ENCODE peak calls at places on chromosome 14, in eight cellular contexts. One of them, this sample, is unnamed.

GRCh38 chr14:39668449-39668848 is 236.2 kb upstream of the FBXO33 start:
- DNase-seq in pancreas: no peak
- DNase-seq in HepG2: no peak
- DNase-seq in colonic mucosa: no peak
- DNase-seq in nephron progenitor cell: no peak
- DNase-seq in foreskin fibroblast: no peak
- DNase-seq in GM13977: no peak
- DNase-seq in WTC11: no peak
- DNase-seq in this sample: no peak

GRCh38 chr14:49586673-49587460 is 687 bp upstream of the RPS29 start:
- DNase-seq in nephron progenitor cell: peak
- DNase-seq in HepG2: peak
- DNase-seq in colonic mucosa: peak
- DNase-seq in GM13977: peak
- DNase-seq in WTC11: peak
- DNase-seq in pancreas: peak
- DNase-seq in foreskin fibroblast: peak
- DNase-seq in this sample: no peak

GRCh38 chr14:64807588-64807987 is 72.1 kb downstream of the SPTB start:
- DNase-seq in colonic mucosa: no peak
- DNase-seq in foreskin fibroblast: no peak
- DNase-seq in HepG2: no peak
- DNase-seq in nephron progenitor cell: no peak
- DNase-seq in pancreas: no peak
- DNase-seq in GM13977: no peak
- DNase-seq in WTC11: no peak
- DNase-seq in this sample: no peak

GRCh38 chr14:20440882-20441281 is 4.9 kb upstream of the KLHL33 start:
- DNase-seq in HepG2: no peak
- DNase-seq in pancreas: no peak
- DNase-seq in colonic mucosa: no peak
- DNase-seq in WTC11: no peak
- DNase-seq in GM13977: peak
- DNase-seq in foreskin fibroblast: no peak
- DNase-seq in nephron progenitor cell: no peak
- DNase-seq in this sample: no peak

GRCh38 chr14:21514341-21514740 is 3.2 kb upstream of the METTL3 start:
- DNase-seq in GM13977: no peak
- DNase-seq in nephron progenitor cell: no peak
- DNase-seq in WTC11: no peak
- DNase-seq in foreskin fibroblast: no peak
- DNase-seq in pancreas: no peak
- DNase-seq in HepG2: no peak
- DNase-seq in colonic mucosa: no peak
- DNase-seq in this sample: no peak

GRCh38 chr14:60317609-60318008 is 68.6 kb downstream of the PPM1A start:
- DNase-seq in pancreas: no peak
- DNase-seq in GM13977: no peak
- DNase-seq in nephron progenitor cell: no peak
- DNase-seq in WTC11: no peak
- DNase-seq in foreskin fibroblast: no peak
- DNase-seq in colonic mucosa: no peak
- DNase-seq in HepG2: no peak
- DNase-seq in this sample: no peak

GRCh38 chr14:75543258-75543657 is 21.0 kb downstream of the BATF start:
- DNase-seq in nephron progenitor cell: no peak
- DNase-seq in WTC11: no peak
- DNase-seq in HepG2: no peak
- DNase-seq in foreskin fibroblast: no peak
- DNase-seq in colonic mucosa: no peak
- DNase-seq in GM13977: no peak
- DNase-seq in pancreas: no peak
- DNase-seq in this sample: no peak

GRCh38 chr14:104432611-104433231 is 146.8 kb upstream of the C14orf180 start:
- DNase-seq in WTC11: peak
- DNase-seq in nephron progenitor cell: no peak
- DNase-seq in GM13977: no peak
- DNase-seq in foreskin fibroblast: no peak
- DNase-seq in colonic mucosa: no peak
- DNase-seq in pancreas: no peak
- DNase-seq in HepG2: no peak
- DNase-seq in this sample: peak

GRCh38 chr14:95313707-95314106 is 6.0 kb downstream of the CLMN start:
- DNase-seq in colonic mucosa: peak
- DNase-seq in nephron progenitor cell: no peak
- DNase-seq in pancreas: peak
- DNase-seq in foreskin fibroblast: peak
- DNase-seq in GM13977: no peak
- DNase-seq in WTC11: no peak
- DNase-seq in HepG2: peak
- DNase-seq in this sample: peak

GRCh38 chr14:98623806-98624430 is 648.1 kb downstream of the BCL11B start:
- DNase-seq in nephron progenitor cell: no peak
- DNase-seq in GM13977: no peak
- DNase-seq in pancreas: no peak
- DNase-seq in WTC11: no peak
- DNase-seq in colonic mucosa: no peak
- DNase-seq in HepG2: no peak
- DNase-seq in foreskin fibroblast: no peak
- DNase-seq in this sample: no peak

GRCh38 chr14:102490456-102490855 is 19.1 kb downstream of the ANKRD9 start:
- DNase-seq in colonic mucosa: no peak
- DNase-seq in nephron progenitor cell: no peak
- DNase-seq in foreskin fibroblast: no peak
- DNase-seq in WTC11: no peak
- DNase-seq in HepG2: no peak
- DNase-seq in pancreas: no peak
- DNase-seq in GM13977: no peak
- DNase-seq in this sample: no peak

GRCh38 chr14:62189698-62190097 is 427.5 kb downstream of the SNAPC1 start:
- DNase-seq in colonic mucosa: no peak
- DNase-seq in pancreas: no peak
- DNase-seq in HepG2: no peak
- DNase-seq in foreskin fibroblast: peak
- DNase-seq in WTC11: no peak
- DNase-seq in GM13977: no peak
- DNase-seq in nephron progenitor cell: no peak
- DNase-seq in this sample: no peak

GRCh38 chr14:44791730-44792129 is 170.0 kb downstream of the KLHL28 start:
- DNase-seq in nephron progenitor cell: no peak
- DNase-seq in HepG2: no peak
- DNase-seq in colonic mucosa: no peak
- DNase-seq in foreskin fibroblast: no peak
- DNase-seq in pancreas: no peak
- DNase-seq in GM13977: no peak
- DNase-seq in WTC11: no peak
- DNase-seq in this sample: no peak

GRCh38 chr14:97851438-97851995 is 1054.3 kb downstream of the VRK1 start:
- DNase-seq in foreskin fibroblast: no peak
- DNase-seq in HepG2: no peak
- DNase-seq in nephron progenitor cell: no peak
- DNase-seq in colonic mucosa: no peak
- DNase-seq in WTC11: no peak
- DNase-seq in GM13977: no peak
- DNase-seq in pancreas: no peak
- DNase-seq in this sample: no peak

GRCh38 chr14:22644305-22644635 is at the start of gene OR6J1:
- DNase-seq in foreskin fibroblast: no peak
- DNase-seq in WTC11: no peak
- DNase-seq in colonic mucosa: no peak
- DNase-seq in HepG2: no peak
- DNase-seq in pancreas: no peak
- DNase-seq in GM13977: no peak
- DNase-seq in nephron progenitor cell: no peak
- DNase-seq in this sample: no peak
- TF ChIP-seq CTCF in foreskin fibroblast: no peak
- TF ChIP-seq CTCF in WTC11: no peak
- TF ChIP-seq CTCF in colonic mucosa: no peak
- TF ChIP-seq CTCF in HepG2: no peak
- TF ChIP-seq CTCF in pancreas: no peak
- TF ChIP-seq CTCF in GM13977: no peak
- TF ChIP-seq CTCF in nephron progenitor cell: no peak
- TF ChIP-seq CTCF in this sample: no peak

GRCh38 chr14:79584679-79585078 is 626.6 kb downstream of the DIO2 start:
- DNase-seq in HepG2: no peak
- DNase-seq in nephron progenitor cell: no peak
- DNase-seq in pancreas: no peak
- DNase-seq in GM13977: no peak
- DNase-seq in colonic mucosa: no peak
- DNase-seq in foreskin fibroblast: peak
- DNase-seq in WTC11: no peak
- DNase-seq in this sample: no peak
- TF ChIP-seq CTCF in HepG2: no peak
- TF ChIP-seq CTCF in nephron progenitor cell: no peak
- TF ChIP-seq CTCF in pancreas: no peak
- TF ChIP-seq CTCF in GM13977: no peak
- TF ChIP-seq CTCF in colonic mucosa: no peak
- TF ChIP-seq CTCF in foreskin fibroblast: peak
- TF ChIP-seq CTCF in WTC11: no peak
- TF ChIP-seq CTCF in this sample: no peak

DNA sequence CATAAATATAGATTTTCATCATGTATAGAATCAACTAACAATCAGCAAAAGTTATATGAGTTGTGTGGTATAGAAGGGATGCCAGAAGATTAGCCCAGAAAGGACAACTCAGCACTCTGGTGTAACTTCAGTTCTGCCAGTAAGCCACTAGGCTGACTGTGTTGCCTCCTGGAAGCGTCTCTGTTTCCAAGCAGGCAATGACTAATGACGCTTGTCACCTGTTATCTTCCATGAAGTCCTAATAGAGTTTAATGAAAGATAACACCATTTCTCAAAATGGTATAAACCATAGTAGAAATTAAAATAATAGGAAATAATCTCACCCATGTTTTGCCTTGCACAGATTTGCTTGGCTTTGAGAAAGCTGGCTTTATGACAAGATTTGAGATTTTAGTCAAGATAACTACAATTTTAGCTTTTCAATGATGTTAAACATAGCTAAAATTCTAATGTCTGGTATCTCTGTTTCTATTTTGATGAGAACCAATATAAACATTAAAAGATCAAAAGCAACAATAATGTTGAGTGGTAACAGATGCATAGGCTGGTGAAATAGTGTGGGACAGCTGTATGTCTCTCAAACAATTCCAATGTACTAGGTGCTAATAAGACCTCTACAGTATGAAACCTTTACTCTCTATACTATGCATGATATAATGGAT is 9.0 kb upstream of the RNU6-7 start:
- DNase-seq in nephron progenitor cell: no peak
- DNase-seq in pancreas: no peak
- DNase-seq in HepG2: no peak
- DNase-seq in WTC11: no peak
- DNase-seq in GM13977: no peak
- DNase-seq in foreskin fibroblast: no peak
- DNase-seq in colonic mucosa: no peak
- DNase-seq in this sample: no peak
- TF ChIP-seq CTCF in nephron progenitor cell: no peak
- TF ChIP-seq CTCF in pancreas: no peak
- TF ChIP-seq CTCF in HepG2: no peak
- TF ChIP-seq CTCF in WTC11: no peak
- TF ChIP-seq CTCF in GM13977: no peak
- TF ChIP-seq CTCF in foreskin fibroblast: no peak
- TF ChIP-seq CTCF in colonic mucosa: no peak
- TF ChIP-seq CTCF in this sample: no peak

GRCh38 chr14:68937790-68938514 is 41.1 kb downstream of the ACTN1 start:
- DNase-seq in HepG2: no peak
- DNase-seq in nephron progenitor cell: no peak
- DNase-seq in colonic mucosa: peak
- DNase-seq in GM13977: no peak
- DNase-seq in foreskin fibroblast: no peak
- DNase-seq in pancreas: peak
- DNase-seq in WTC11: peak
- DNase-seq in this sample: no peak
- TF ChIP-seq CTCF in HepG2: peak
- TF ChIP-seq CTCF in nephron progenitor cell: no peak
- TF ChIP-seq CTCF in colonic mucosa: peak
- TF ChIP-seq CTCF in GM13977: no peak
- TF ChIP-seq CTCF in foreskin fibroblast: peak
- TF ChIP-seq CTCF in pancreas: no peak
- TF ChIP-seq CTCF in WTC11: peak
- TF ChIP-seq CTCF in this sample: no peak

GRCh38 chr14:50599700-50600444 is 39.9 kb downstream of the ATL1 start:
- DNase-seq in foreskin fibroblast: peak
- DNase-seq in WTC11: no peak
- DNase-seq in nephron progenitor cell: no peak
- DNase-seq in pancreas: no peak
- DNase-seq in colonic mucosa: no peak
- DNase-seq in HepG2: peak
- DNase-seq in GM13977: peak
- DNase-seq in this sample: no peak
- TF ChIP-seq CTCF in foreskin fibroblast: peak
- TF ChIP-seq CTCF in WTC11: no peak
- TF ChIP-seq CTCF in nephron progenitor cell: peak
- TF ChIP-seq CTCF in pancreas: peak
- TF ChIP-seq CTCF in colonic mucosa: peak
- TF ChIP-seq CTCF in HepG2: peak
- TF ChIP-seq CTCF in GM13977: peak
- TF ChIP-seq CTCF in this sample: no peak

GRCh38 chr14:68638817-68639517 is 153.9 kb downstream of the ZFP36L1 start:
- DNase-seq in nephron progenitor cell: no peak
- DNase-seq in colonic mucosa: peak
- DNase-seq in foreskin fibroblast: no peak
- DNase-seq in pancreas: no peak
- DNase-seq in WTC11: no peak
- DNase-seq in GM13977: no peak
- DNase-seq in HepG2: no peak
- DNase-seq in this sample: no peak

GRCh38 chr14:68638056-68638816 is 154.6 kb downstream of the ZFP36L1 start:
- DNase-seq in HepG2: peak
- DNase-seq in GM13977: no peak
- DNase-seq in colonic mucosa: no peak
- DNase-seq in foreskin fibroblast: no peak
- DNase-seq in WTC11: no peak
- DNase-seq in nephron progenitor cell: no peak
- DNase-seq in pancreas: no peak
- DNase-seq in this sample: no peak

GRCh38 chr14:68637106-68638021 is 155.5 kb downstream of the ZFP36L1 start:
- DNase-seq in colonic mucosa: peak
- DNase-seq in nephron progenitor cell: no peak
- DNase-seq in HepG2: no peak
- DNase-seq in WTC11: no peak
- DNase-seq in GM13977: no peak
- DNase-seq in foreskin fibroblast: peak
- DNase-seq in pancreas: no peak
- DNase-seq in this sample: no peak

GRCh38 chr14:68639518-68640292 is 153.2 kb downstream of the ZFP36L1 start:
- DNase-seq in WTC11: no peak
- DNase-seq in foreskin fibroblast: no peak
- DNase-seq in nephron progenitor cell: no peak
- DNase-seq in GM13977: no peak
- DNase-seq in colonic mucosa: peak
- DNase-seq in HepG2: no peak
- DNase-seq in pancreas: no peak
- DNase-seq in this sample: no peak

GRCh38 chr14:68640293-68640574 is 152.6 kb downstream of the ZFP36L1 start:
- DNase-seq in HepG2: no peak
- DNase-seq in nephron progenitor cell: no peak
- DNase-seq in foreskin fibroblast: no peak
- DNase-seq in WTC11: no peak
- DNase-seq in colonic mucosa: no peak
- DNase-seq in pancreas: no peak
- DNase-seq in GM13977: no peak
- DNase-seq in this sample: no peak
- TF ChIP-seq CTCF in HepG2: no peak
- TF ChIP-seq CTCF in nephron progenitor cell: no peak
- TF ChIP-seq CTCF in foreskin fibroblast: no peak
- TF ChIP-seq CTCF in WTC11: no peak
- TF ChIP-seq CTCF in colonic mucosa: no peak
- TF ChIP-seq CTCF in pancreas: no peak
- TF ChIP-seq CTCF in GM13977: no peak
- TF ChIP-seq CTCF in this sample: no peak

This sample was measured in omental fat pad.